ENCODE peak calls at places on chromosomes 6 and 20, in nine cellular contexts. R is T-helper 2 cell, J is RCC 7860, G is psoas muscle, T is progenitor cell of endocrine pancreas, Z is anterior cingulate cortex, S is DMS153, Y is SHP77, F is H7. U is an unnamed sample.

GRCh38 chr6:4994741-4995140 is 9.1 kb downstream of the RPP40 start:
- DNase-seq in R (no peak), J (no peak), G (no peak), T (no peak), Z (no peak), S (no peak), Y (no peak), F (no peak), U (no peak)

GRCh38 chr6:32666420-32667300 is at the start of gene HLA-DQB1:
- DNase-seq in R (peak), J (no peak), G (no peak), T (peak), Z (no peak), S (peak), Y (no peak), F (peak), U (peak)

GRCh38 chr6:51531623-51532022 is 555.8 kb downstream of the PKHD1 start:
- DNase-seq in R (no peak), J (no peak), G (no peak), T (no peak), Z (no peak), S (no peak), Y (no peak), F (no peak), U (no peak)

GRCh38 chr20:8515810-8516435 is 383.9 kb downstream of the PLCB1 start:
- DNase-seq in R (no peak), J (peak), G (no peak), T (no peak), Z (no peak), S (no peak), Y (no peak), F (no peak), U (no peak)

GRCh38 chr6:49646130-49646824 is 9.6 kb upstream of the RHAG start:
- DNase-seq in R (no peak), J (no peak), G (no peak), T (no peak), Z (no peak), S (no peak), Y (no peak), F (no peak), U (no peak)

GRCh38 chr6:105759946-105760345 is 326.2 kb upstream of the PRDM1 start:
- DNase-seq in R (no peak), J (peak), G (no peak), T (no peak), Z (no peak), S (no peak), Y (no peak), F (no peak), U (no peak)

GRCh38 chr6:36110053-36110452 is 20.3 kb upstream of the MAPK13 start:
- DNase-seq in R (no peak), J (no peak), G (no peak), T (no peak), Z (no peak), S (no peak), Y (no peak), F (no peak), U (no peak)

GRCh38 chr20:64238851-64239387 is 16.6 kb upstream of the PCMTD2 start:
- DNase-seq in R (no peak), J (no peak), G (peak), T (no peak), Z (no peak), S (no peak), Y (peak), F (peak), U (no peak)

GRCh38 chr6:138817799-138818198 is 21.9 kb downstream of the ECT2L start:
- DNase-seq in R (no peak), J (peak), G (no peak), T (peak), Z (no peak), S (peak), Y (no peak), F (peak), U (peak)

GRCh38 chr6:80454197-80454596 is 347.7 kb downstream of the BCKDHB start:
- DNase-seq in R (peak), J (peak), G (no peak), T (no peak), Z (no peak), S (no peak), Y (no peak), F (no peak), U (peak)

GRCh38 chr6:26292709-26293108 is 72.3 kb upstream of the BTN3A2 start:
- DNase-seq in R (no peak), J (no peak), G (no peak), T (no peak), Z (no peak), S (no peak), Y (no peak), F (no peak), U (no peak)

GRCh38 chr6:21123485-21124436 is 469.8 kb upstream of the SOX4 start:
- DNase-seq in R (no peak), J (no peak), G (no peak), T (no peak), Z (no peak), S (no peak), Y (no peak), F (no peak), U (no peak)

GRCh38 chr20:17316316-17317038 is 89.6 kb downstream of the PCSK2 start:
- DNase-seq in R (no peak), J (no peak), G (no peak), T (no peak), Z (no peak), S (no peak), Y (no peak), F (no peak), U (no peak)

GRCh38 chr6:80439721-80440488 is 333.4 kb downstream of the BCKDHB start:
- DNase-seq in R (no peak), J (no peak), G (no peak), T (no peak), Z (no peak), S (no peak), Y (no peak), F (no peak), U (no peak)

GRCh38 chr20:36861875-36862801 is 13.8 kb upstream of the TLDC2 start:
- DNase-seq in R (no peak), J (peak), G (peak), T (no peak), Z (peak), S (peak), Y (peak), F (peak), U (peak)

GRCh38 chr20:9112541-9113515 is 43.9 kb downstream of the PLCB4 start:
- DNase-seq in R (no peak), J (no peak), G (no peak), T (no peak), Z (no peak), S (no peak), Y (no peak), F (no peak), U (no peak)

GRCh38 chr20:60238992-60239655 is 280.9 kb downstream of the CDH26 start:
- DNase-seq in R (no peak), J (no peak), G (no peak), T (no peak), Z (no peak), S (no peak), Y (no peak), F (no peak), U (peak)

GRCh38 chr6:15948930-15949900 is 179.7 kb upstream of the MYLIP start:
- DNase-seq in R (no peak), J (no peak), G (no peak), T (peak), Z (no peak), S (peak), Y (peak), F (no peak), U (peak)

GRCh38 chr6:21885532-21886089 is 292.1 kb downstream of the SOX4 start:
- DNase-seq in R (no peak), J (peak), G (peak), T (peak), Z (peak), S (no peak), Y (no peak), F (no peak), U (peak)

GRCh38 chr6:34583461-34583860 is 27.3 kb upstream of the SPDEF start:
- DNase-seq in R (no peak), J (no peak), G (no peak), T (no peak), Z (no peak), S (no peak), Y (no peak), F (no peak), U (no peak)

GRCh38 chr6:31581511-31582229 is 554 bp downstream of the LTB start:
- DNase-seq in R (no peak), J (no peak), G (no peak), T (no peak), Z (peak), S (no peak), Y (no peak), F (peak), U (no peak)

GRCh38 chr20:35292504-35293285 is 470 bp upstream of the FAM83C start:
- DNase-seq in R (no peak), J (no peak), G (peak), T (no peak), Z (no peak), S (no peak), Y (no peak), F (peak), U (peak)

GRCh38 chr6:42514746-42515145 is 49.1 kb upstream of the UBR2 start:
- DNase-seq in R (no peak), J (no peak), G (no peak), T (no peak), Z (no peak), S (no peak), Y (no peak), F (no peak), U (no peak)

GRCh38 chr6:10561566-10562088 is 40.5 kb downstream of the GCNT2 start:
- DNase-seq in R (no peak), J (no peak), G (no peak), T (no peak), Z (no peak), S (no peak), Y (no peak), F (no peak), U (no peak)

GRCh38 chr6:36848658-36849441 is 9.6 kb upstream of the CPNE5 start:
- DNase-seq in R (no peak), J (no peak), G (no peak), T (peak), Z (no peak), S (no peak), Y (peak), F (peak), U (peak)

GRCh38 chr6:144158133-144158532 is 7.8 kb downstream of the STX11 start:
- DNase-seq in R (no peak), J (peak), G (no peak), T (no peak), Z (no peak), S (no peak), Y (no peak), F (peak), U (peak)

GRCh38 chr6:159880412-159880811 is 10.4 kb upstream of the MAS1 start:
- DNase-seq in R (no peak), J (no peak), G (no peak), T (no peak), Z (no peak), S (no peak), Y (no peak), F (no peak), U (peak)

GRCh38 chr6:7903673-7904072 is 6.9 kb downstream of the TXNDC5 start:
- DNase-seq in R (no peak), J (no peak), G (no peak), T (no peak), Z (no peak), S (no peak), Y (no peak), F (no peak), U (no peak)

GRCh38 chr6:41921712-41921998 is 356 bp downstream of the BYSL start:
- DNase-seq in R (no peak), J (no peak), G (no peak), T (no peak), Z (no peak), S (no peak), Y (no peak), F (no peak), U (no peak)